ENCODE peak calls at places on chromosome X, in six cellular contexts. One of them, this sample, is unnamed.

GRCh38 chrX:22300130-22300529 is 27.4 kb downstream of the CBLL2 start:
- DNase-seq in H1: no peak
- DNase-seq in HepG2: no peak
- DNase-seq in K562: no peak
- DNase-seq in HCT116: peak
- DNase-seq in NT2/D1: no peak
- DNase-seq in this sample: no peak

GRCh38 chrX:131392666-131393065 is 103.6 kb upstream of the IGSF1 start:
- DNase-seq in HCT116: no peak
- DNase-seq in NT2/D1: no peak
- DNase-seq in K562: no peak
- DNase-seq in HepG2: no peak
- DNase-seq in H1: no peak
- DNase-seq in this sample: no peak

GRCh38 chrX:9342581-9343051 is 122.2 kb upstream of the TBL1X start:
- DNase-seq in H1: peak
- DNase-seq in K562: peak
- DNase-seq in NT2/D1: peak
- DNase-seq in HepG2: peak
- DNase-seq in HCT116: peak
- DNase-seq in this sample: no peak

GRCh38 chrX:134636859-134637258 is 21.4 kb downstream of the PLAC1 start:
- DNase-seq in HepG2: no peak
- DNase-seq in K562: no peak
- DNase-seq in NT2/D1: no peak
- DNase-seq in H1: no peak
- DNase-seq in HCT116: no peak
- DNase-seq in this sample: no peak

GRCh38 chrX:37847733-37848197 is 394 bp upstream of the DYNLT3 start:
- DNase-seq in H1: no peak
- DNase-seq in K562: no peak
- DNase-seq in HCT116: no peak
- DNase-seq in HepG2: no peak
- DNase-seq in NT2/D1: no peak
- DNase-seq in this sample: no peak

GRCh38 chrX:39063702-39064101 is 262.4 kb downstream of the MID1IP1 start:
- DNase-seq in H1: no peak
- DNase-seq in NT2/D1: no peak
- DNase-seq in HCT116: no peak
- DNase-seq in K562: no peak
- DNase-seq in HepG2: no peak
- DNase-seq in this sample: no peak

GRCh38 chrX:132266583-132267355 is 47.5 kb upstream of the RAP2C start:
- DNase-seq in NT2/D1: no peak
- DNase-seq in K562: no peak
- DNase-seq in H1: no peak
- DNase-seq in HepG2: no peak
- DNase-seq in HCT116: no peak
- DNase-seq in this sample: no peak

GRCh38 chrX:920234-920799 is 289.7 kb downstream of the SHOX start:
- DNase-seq in K562: no peak
- DNase-seq in NT2/D1: no peak
- DNase-seq in H1: peak
- DNase-seq in HCT116: no peak
- DNase-seq in HepG2: no peak
- DNase-seq in this sample: no peak

GRCh38 chrX:39017716-39018115 is 216.5 kb downstream of the MID1IP1 start:
- DNase-seq in HCT116: no peak
- DNase-seq in NT2/D1: peak
- DNase-seq in K562: no peak
- DNase-seq in HepG2: peak
- DNase-seq in H1: no peak
- DNase-seq in this sample: no peak

GRCh38 chrX:7934026-7934425 is 6.8 kb upstream of the PNPLA4 start:
- DNase-seq in NT2/D1: no peak
- DNase-seq in HepG2: no peak
- DNase-seq in HCT116: no peak
- DNase-seq in H1: no peak
- DNase-seq in K562: no peak
- DNase-seq in this sample: no peak

GRCh38 chrX:44245730-44246129 is 97.7 kb downstream of the EFHC2 start:
- DNase-seq in NT2/D1: no peak
- DNase-seq in H1: no peak
- DNase-seq in HepG2: no peak
- DNase-seq in K562: no peak
- DNase-seq in HCT116: no peak
- DNase-seq in this sample: no peak

GRCh38 chrX:68853665-68854251 is 24.9 kb downstream of the EFNB1 start:
- DNase-seq in K562: no peak
- DNase-seq in NT2/D1: peak
- DNase-seq in HCT116: no peak
- DNase-seq in H1: no peak
- DNase-seq in HepG2: peak
- DNase-seq in this sample: no peak

DNA sequence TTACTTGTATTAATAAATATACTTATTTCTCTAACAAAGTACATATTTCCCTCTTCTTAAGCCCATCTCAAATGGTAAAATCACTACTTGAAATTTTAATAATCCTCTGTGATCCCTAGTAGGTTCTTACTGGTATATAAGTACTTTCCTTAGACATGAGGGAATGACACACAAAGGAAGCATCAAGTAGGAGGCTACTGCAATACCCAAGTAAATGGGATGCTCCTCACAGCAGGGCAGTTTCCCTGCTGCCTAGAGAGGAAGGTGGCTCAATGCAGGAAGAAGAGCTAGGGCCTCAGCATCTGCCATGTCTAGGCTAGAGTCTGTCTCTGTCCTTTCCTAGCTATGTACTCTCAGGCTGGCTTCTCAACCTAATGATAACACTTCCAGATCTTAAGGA is 122.1 kb upstream of the DIPK2B start:
- DNase-seq in HepG2: no peak
- DNase-seq in NT2/D1: peak
- DNase-seq in H1: no peak
- DNase-seq in K562: no peak
- DNase-seq in HCT116: no peak
- DNase-seq in this sample: no peak
- TF ChIP-seq ZNF274 in HepG2: no peak
- TF ChIP-seq ZNF274 in NT2/D1: no peak
- TF ChIP-seq ZNF274 in H1: no peak
- TF ChIP-seq ZNF274 in K562: no peak
- TF ChIP-seq ZNF274 in HCT116: no peak
- TF ChIP-seq ZNF274 in this sample: no peak

GRCh38 chrX:138745215-138745614 is 33.7 kb upstream of the FGF13 start:
- DNase-seq in H1: no peak
- DNase-seq in NT2/D1: peak
- DNase-seq in HepG2: peak
- DNase-seq in HCT116: no peak
- DNase-seq in K562: peak
- DNase-seq in this sample: peak
- TF ChIP-seq ZNF274 in H1: no peak
- TF ChIP-seq ZNF274 in NT2/D1: no peak
- TF ChIP-seq ZNF274 in HepG2: no peak
- TF ChIP-seq ZNF274 in HCT116: no peak
- TF ChIP-seq ZNF274 in K562: no peak
- TF ChIP-seq ZNF274 in this sample: no peak

DNA sequence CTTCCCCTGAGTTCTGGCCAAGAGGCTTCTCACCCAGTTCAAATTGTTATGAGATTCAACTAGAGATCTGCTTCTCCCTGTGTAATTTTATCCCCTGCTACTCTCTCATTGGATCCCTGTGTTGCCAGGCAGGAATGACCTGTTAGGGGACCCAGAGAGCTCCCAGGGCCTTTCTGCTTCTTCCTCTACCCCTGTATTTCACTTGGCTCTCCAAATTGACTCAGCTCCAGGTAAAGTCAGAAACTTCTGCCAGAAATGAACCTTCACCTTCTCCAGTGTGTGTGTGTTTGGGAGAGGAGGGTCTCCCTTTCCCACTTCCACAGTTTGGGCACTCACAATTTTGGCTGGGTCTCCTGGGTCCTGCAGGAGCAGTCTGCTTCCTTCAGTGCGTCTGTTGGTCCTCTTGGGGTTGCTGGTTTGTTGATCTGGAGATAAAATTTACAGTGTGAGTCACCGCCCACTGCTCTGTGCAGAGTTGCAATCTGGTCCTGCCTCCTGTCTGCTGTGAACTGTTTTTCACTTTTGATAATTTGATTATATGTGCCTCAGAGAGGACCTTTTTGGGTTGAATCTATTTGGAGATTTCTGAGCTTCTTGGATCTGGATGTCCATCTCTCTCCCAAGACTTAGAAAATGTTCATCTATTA is 112.4 kb upstream of the EDA2R start:
- DNase-seq in K562: no peak
- DNase-seq in H1: no peak
- DNase-seq in HepG2: no peak
- DNase-seq in NT2/D1: no peak
- DNase-seq in HCT116: no peak
- DNase-seq in this sample: no peak
- TF ChIP-seq ZNF274 in K562: no peak
- TF ChIP-seq ZNF274 in H1: no peak
- TF ChIP-seq ZNF274 in HepG2: no peak
- TF ChIP-seq ZNF274 in NT2/D1: no peak
- TF ChIP-seq ZNF274 in HCT116: no peak
- TF ChIP-seq ZNF274 in this sample: no peak

GRCh38 chrX:109886122-109886761 is 116.7 kb upstream of the TMEM164 start:
- DNase-seq in K562: peak
- DNase-seq in HCT116: peak
- DNase-seq in HepG2: peak
- DNase-seq in NT2/D1: peak
- DNase-seq in H1: peak
- DNase-seq in this sample: no peak
- TF ChIP-seq ZNF274 in K562: no peak
- TF ChIP-seq ZNF274 in HCT116: no peak
- TF ChIP-seq ZNF274 in HepG2: no peak
- TF ChIP-seq ZNF274 in NT2/D1: no peak
- TF ChIP-seq ZNF274 in H1: no peak
- TF ChIP-seq ZNF274 in this sample: no peak

GRCh38 chrX:18719852-18720251 is 12.4 kb downstream of the PPEF1 start:
- DNase-seq in K562: no peak
- DNase-seq in H1: no peak
- DNase-seq in NT2/D1: no peak
- DNase-seq in HepG2: no peak
- DNase-seq in HCT116: no peak
- DNase-seq in this sample: no peak

GRCh38 chrX:18709833-18710232 is 2.4 kb downstream of the PPEF1 start:
- DNase-seq in HCT116: no peak
- DNase-seq in H1: no peak
- DNase-seq in NT2/D1: no peak
- DNase-seq in K562: no peak
- DNase-seq in HepG2: no peak
- DNase-seq in this sample: no peak

GRCh38 chrX:18714910-18715309 is 7.5 kb downstream of the PPEF1 start:
- DNase-seq in H1: no peak
- DNase-seq in NT2/D1: no peak
- DNase-seq in K562: no peak
- DNase-seq in HepG2: no peak
- DNase-seq in HCT116: peak
- DNase-seq in this sample: no peak
- TF ChIP-seq ZNF274 in H1: no peak
- TF ChIP-seq ZNF274 in NT2/D1: no peak
- TF ChIP-seq ZNF274 in K562: no peak
- TF ChIP-seq ZNF274 in HepG2: no peak
- TF ChIP-seq ZNF274 in HCT116: no peak
- TF ChIP-seq ZNF274 in this sample: no peak

GRCh38 chrX:24563291-24564010 is 83.7 kb downstream of the PCYT1B start:
- DNase-seq in H1: no peak
- DNase-seq in HepG2: no peak
- DNase-seq in K562: no peak
- DNase-seq in HCT116: no peak
- DNase-seq in NT2/D1: no peak
- DNase-seq in this sample: no peak
- TF ChIP-seq ZNF274 in H1: no peak
- TF ChIP-seq ZNF274 in HepG2: no peak
- TF ChIP-seq ZNF274 in K562: no peak
- TF ChIP-seq ZNF274 in HCT116: no peak
- TF ChIP-seq ZNF274 in NT2/D1: no peak
- TF ChIP-seq ZNF274 in this sample: no peak

GRCh38 chrX:148134578-148134977 is 153.4 kb downstream of the FMR1NB start:
- DNase-seq in HepG2: no peak
- DNase-seq in HCT116: no peak
- DNase-seq in K562: no peak
- DNase-seq in H1: no peak
- DNase-seq in NT2/D1: no peak
- DNase-seq in this sample: no peak
- TF ChIP-seq ZNF274 in HepG2: no peak
- TF ChIP-seq ZNF274 in HCT116: no peak
- TF ChIP-seq ZNF274 in K562: no peak
- TF ChIP-seq ZNF274 in H1: no peak
- TF ChIP-seq ZNF274 in NT2/D1: no peak
- TF ChIP-seq ZNF274 in this sample: no peak

GRCh38 chrX:17596546-17597205 is 140.6 kb upstream of the SCML1 start:
- DNase-seq in NT2/D1: no peak
- DNase-seq in HCT116: no peak
- DNase-seq in K562: no peak
- DNase-seq in HepG2: no peak
- DNase-seq in H1: no peak
- DNase-seq in this sample: no peak
- TF ChIP-seq ZNF274 in NT2/D1: no peak
- TF ChIP-seq ZNF274 in HCT116: no peak
- TF ChIP-seq ZNF274 in K562: no peak
- TF ChIP-seq ZNF274 in HepG2: no peak
- TF ChIP-seq ZNF274 in H1: no peak
- TF ChIP-seq ZNF274 in this sample: no peak

This sample was measured in GM12878.